ENCODE peak calls at places on chromosomes 12 and 14, in five cellular contexts. One of them, this sample, is unnamed.

GRCh38 chr12:9509464-9510166 is 98.1 kb downstream of the KLRB1 start:
- DNase-seq in fibroblast of the aortic adventitia: peak; percentile 56
- DNase-seq in T-helper 9 cell: no peak
- DNase-seq in H7: no peak
- DNase-seq in SIG-M5: no peak
- DNase-seq in this sample: no peak

GRCh38 chr14:37172024-37172869 is at the start of gene SLC25A21:
- DNase-seq in fibroblast of the aortic adventitia: peak; percentile 81
- DNase-seq in T-helper 9 cell: no peak
- DNase-seq in H7: peak; percentile 82
- DNase-seq in SIG-M5: no peak
- DNase-seq in this sample: peak; percentile 89

GRCh38 chr12:64672925-64673409 is 62.7 kb downstream of the RASSF3 start:
- DNase-seq in fibroblast of the aortic adventitia: peak; percentile 30
- DNase-seq in T-helper 9 cell: peak; percentile 35
- DNase-seq in H7: no peak
- DNase-seq in SIG-M5: no peak
- DNase-seq in this sample: no peak

GRCh38 chr14:92568621-92569479 is 55.3 kb downstream of the RIN3 start:
- DNase-seq in fibroblast of the aortic adventitia: no peak
- DNase-seq in T-helper 9 cell: no peak
- DNase-seq in H7: no peak
- DNase-seq in SIG-M5: no peak
- DNase-seq in this sample: no peak

GRCh38 chr14:52706724-52707706 is at the start of gene PSMC6:
- DNase-seq in fibroblast of the aortic adventitia: peak; percentile 85
- DNase-seq in T-helper 9 cell: peak; percentile 96
- DNase-seq in H7: peak; percentile 95
- DNase-seq in SIG-M5: peak; percentile 23
- DNase-seq in this sample: peak; percentile 96

GRCh38 chr12:39571351-39571750 is 48.3 kb downstream of the ABCD2 start:
- DNase-seq in fibroblast of the aortic adventitia: no peak
- DNase-seq in T-helper 9 cell: no peak
- DNase-seq in H7: no peak
- DNase-seq in SIG-M5: no peak
- DNase-seq in this sample: no peak

GRCh38 chr14:33692762-33693161 is 258.1 kb downstream of the EGLN3 start:
- DNase-seq in fibroblast of the aortic adventitia: peak; percentile 94
- DNase-seq in T-helper 9 cell: no peak
- DNase-seq in H7: no peak
- DNase-seq in SIG-M5: no peak
- DNase-seq in this sample: no peak

GRCh38 chr14:101372894-101373640 is 188.2 kb upstream of the DIO3 start:
- DNase-seq in fibroblast of the aortic adventitia: no peak
- DNase-seq in T-helper 9 cell: no peak
- DNase-seq in H7: peak; percentile 45
- DNase-seq in SIG-M5: no peak
- DNase-seq in this sample: no peak

GRCh38 chr12:109598428-109598854 is 24.8 kb downstream of the MVK start:
- DNase-seq in fibroblast of the aortic adventitia: no peak
- DNase-seq in T-helper 9 cell: no peak
- DNase-seq in H7: no peak
- DNase-seq in SIG-M5: no peak
- DNase-seq in this sample: no peak